ENCODE peak calls at places on chromosomes 11 and 22, in four cellular contexts. S is HepG2, T is GM12878, Q is K562. O is an unnamed sample.

GRCh38 chr11:70862093-70862492 is 390.3 kb downstream of the SHANK2 start:
- DNase-seq in S (no peak), T (no peak), Q (no peak), O (no peak)

GRCh38 chr11:16133867-16134266 is 222.5 kb downstream of the SOX6 start:
- DNase-seq in S (no peak), T (no peak), Q (no peak), O (no peak)

GRCh38 chr11:1207451-1208360 is 15.2 kb upstream of the MUC5B start:
- DNase-seq in S (no peak), T (no peak), Q (no peak), O (no peak)

GRCh38 chr22:37259540-37260029 is 15.5 kb upstream of the RAC2 start:
- DNase-seq in S (no peak), T (no peak), Q (peak; percentile 68), O (no peak)

GRCh38 chr22:47835726-47836125 is 1073.3 kb downstream of the TBC1D22A start:
- DNase-seq in S (peak; percentile 15), T (no peak), Q (no peak), O (no peak)

GRCh38 chr11:109728056-109728455 is 306.1 kb downstream of the C11orf87 start:
- DNase-seq in S (peak; percentile 28), T (no peak), Q (no peak), O (no peak)

GRCh38 chr11:125275905-125276634 is 111.5 kb downstream of the PKNOX2 start:
- DNase-seq in S (no peak), T (no peak), Q (no peak), O (no peak)

GRCh38 chr11:86798988-86799387 is 1.4 kb upstream of the PRSS23 start:
- DNase-seq in S (no peak), T (no peak), Q (no peak), O (no peak)

GRCh38 chr11:32231909-32232493 is 141.1 kb downstream of the RCN1 start:
- DNase-seq in S (peak; percentile 13), T (no peak), Q (peak; percentile 48), O (peak; percentile 66)

GRCh38 chr11:9380773-9381172 is 3.7 kb upstream of the IPO7 start:
- DNase-seq in S (no peak), T (no peak), Q (no peak), O (no peak)
- TF ChIP-seq FOXK2 in S (no peak), T (no peak), Q (no peak), O (no peak)

GRCh38 chr22:49776891-49777290 is 50.8 kb downstream of the BRD1 start:
- DNase-seq in S (no peak), T (no peak), Q (no peak), O (no peak)

GRCh38 chr22:49774499-49775151 is 53.0 kb downstream of the BRD1 start:
- DNase-seq in S (no peak), T (no peak), Q (no peak), O (no peak)

GRCh38 chr22:49777569-49778250 is 50.0 kb downstream of the BRD1 start:
- DNase-seq in S (no peak), T (no peak), Q (no peak), O (no peak)

GRCh38 chr22:49775191-49776052 is 52.3 kb downstream of the BRD1 start:
- DNase-seq in S (no peak), T (no peak), Q (no peak), O (no peak)

DNA sequence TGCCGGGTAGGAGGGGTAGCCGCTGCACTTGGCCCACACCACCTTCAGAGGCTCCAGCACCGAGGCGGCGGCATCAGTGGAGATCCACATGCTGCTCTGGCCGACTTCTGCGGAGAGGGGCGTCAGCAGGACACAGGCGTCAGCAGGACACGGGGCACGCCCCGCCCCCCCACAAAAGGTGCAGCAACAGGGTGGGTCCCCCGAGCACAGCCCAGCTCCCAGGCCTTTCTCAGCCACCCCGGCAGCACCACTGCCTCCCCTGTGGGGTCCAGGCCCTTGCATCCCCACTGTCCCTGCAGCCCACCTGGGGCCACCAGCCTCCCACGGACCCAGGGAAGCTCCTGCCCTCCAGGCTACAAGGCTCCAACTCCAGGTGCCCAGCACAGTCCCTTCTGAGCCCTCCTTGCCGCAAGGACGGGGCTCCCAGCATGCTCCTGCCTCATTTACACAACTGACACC is 51.6 kb downstream of the BRD1 start:
- DNase-seq in S (no peak), T (no peak), Q (no peak), O (no peak)
- TF ChIP-seq FOXK2 in S (no peak), T (no peak), Q (no peak), O (no peak)

GRCh38 chr11:117058761-117059233 is 39.4 kb downstream of the SIK3 start:
- DNase-seq in S (no peak), T (no peak), Q (no peak), O (no peak)
- TF ChIP-seq FOXK2 in S (no peak), T (no peak), Q (no peak), O (no peak)

DNA sequence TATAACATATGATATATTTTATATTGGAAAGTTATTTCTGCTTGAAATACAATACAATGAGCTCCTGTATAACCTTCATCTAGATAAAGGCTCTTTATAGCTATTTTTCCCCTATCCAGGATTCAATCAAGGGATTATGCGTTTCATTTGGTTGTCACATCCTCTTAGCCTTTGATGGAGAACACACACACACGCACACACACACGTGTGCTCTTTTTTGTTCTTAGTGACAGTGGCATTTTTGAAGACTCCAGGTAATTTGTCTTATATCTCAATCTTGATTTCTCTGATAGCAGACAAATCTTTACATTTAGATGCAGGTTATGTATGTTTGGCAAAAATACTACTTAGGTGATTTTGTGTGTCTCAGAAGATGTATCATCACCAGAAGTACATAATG is 144.2 kb upstream of the CEP126 start:
- DNase-seq in S (no peak), T (no peak), Q (no peak), O (no peak)
- TF ChIP-seq FOXK2 in S (no peak), T (no peak), Q (no peak), O (no peak)

DNA sequence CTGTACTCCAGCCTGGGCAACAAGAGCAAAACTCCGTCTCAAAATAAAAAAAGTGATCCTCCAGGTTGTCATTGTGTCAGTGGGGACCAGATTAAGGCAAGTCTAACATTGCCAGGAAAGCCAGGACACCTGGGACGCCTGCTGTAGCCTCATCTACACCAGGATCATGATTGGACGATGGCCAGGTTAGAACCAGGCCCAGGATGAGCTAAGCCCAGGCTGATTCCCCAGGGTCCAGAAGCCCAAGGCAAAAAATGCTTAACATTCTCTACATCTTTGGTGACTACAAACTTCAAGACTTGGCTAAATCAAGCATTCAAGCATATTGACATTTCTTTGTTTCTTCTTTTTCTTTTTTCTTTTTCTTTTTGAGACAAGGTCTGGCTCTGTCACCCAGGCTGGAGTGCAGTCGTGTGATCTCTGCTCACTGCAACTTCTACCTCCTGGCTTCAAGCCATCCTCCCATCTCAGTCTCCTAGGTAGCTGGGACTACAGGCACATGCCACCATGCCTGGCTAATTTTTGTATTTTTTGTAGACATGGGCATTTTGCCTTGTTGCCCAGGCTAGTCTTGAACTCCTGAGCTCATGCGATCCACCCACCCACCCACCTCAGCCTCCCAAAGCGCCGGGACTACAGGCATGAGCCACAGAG is 12.7 kb upstream of the PTPRJ start:
- DNase-seq in S (no peak), T (no peak), Q (no peak), O (no peak)
- TF ChIP-seq FOXK2 in S (no peak), T (no peak), Q (no peak), O (no peak)

O was measured in HEK293T.